ENCODE peak calls at places on chromosomes 2 and 18, in ten cellular contexts. G, Z, W, M, O, L, K, T, Q and D are unnamed samples.

GRCh38 chr2:31263636-31264190 is 29.8 kb downstream of the EHD3 start:
- DNase-seq in T (no peak), G (no peak), K (no peak), M (no peak), W (no peak), O (no peak), L (no peak), Q (no peak), Z (no peak), D (no peak)

GRCh38 chr2:11798946-11799495 is 52.6 kb downstream of the LPIN1 start:
- DNase-seq in L (no peak), Q (no peak), Z (no peak), M (no peak), T (no peak), G (no peak), W (no peak), K (no peak), O (no peak), D (no peak)

GRCh38 chr2:112957511-112957910 is 20.3 kb upstream of the IL36G start:
- DNase-seq in M (no peak), K (no peak), Q (no peak), L (no peak), Z (no peak), W (no peak), G (no peak), T (no peak), O (no peak), D (no peak)

GRCh38 chr2:46066591-46066990 is 230.6 kb upstream of the EPAS1 start:
- DNase-seq in L (no peak), G (no peak), W (no peak), Z (no peak), M (no peak), O (no peak), Q (no peak), K (no peak), T (no peak), D (no peak)

GRCh38 chr2:238695538-238695937 is 152.3 kb upstream of the TWIST2 start:
- DNase-seq in G (no peak), M (no peak), Z (no peak), L (no peak), Q (no peak), T (no peak), K (no peak), O (no peak), W (peak; percentile 41), D (peak; percentile 74)

GRCh38 chr2:85577386-85578242 is at the start of gene VAMP8:
- DNase-seq in M (peak; percentile 91), Q (peak; percentile 92), W (peak; percentile 92), Z (peak; percentile 79), T (no peak), G (peak; percentile 63), L (peak; percentile 40), O (no peak), K (no peak), D (no peak)

GRCh38 chr2:227849906-227850305 is 21.5 kb upstream of the DAW1 start:
- DNase-seq in K (no peak), M (no peak), L (no peak), Q (no peak), W (no peak), Z (no peak), G (no peak), T (no peak), O (no peak), D (no peak)

GRCh38 chr2:204472375-204472774 is 72.9 kb upstream of the PARD3B start:
- DNase-seq in G (no peak), O (no peak), W (no peak), K (no peak), Q (no peak), M (no peak), L (no peak), Z (no peak), T (no peak), D (no peak)

GRCh38 chr2:102637358-102637757 is 18.0 kb downstream of the SLC9A2 start:
- DNase-seq in M (peak; percentile 73), O (no peak), Q (peak; percentile 65), K (no peak), L (no peak), Z (no peak), G (no peak), T (no peak), W (no peak), D (no peak)

GRCh38 chr18:74796928-74797576 is 199.4 kb downstream of the ZNF407 start:
- DNase-seq in T (no peak), M (no peak), Q (no peak), L (no peak), Z (peak; percentile 51), K (no peak), W (no peak), O (peak; percentile 24), G (no peak), D (no peak)

GRCh38 chr2:27306136-27306535 is 2.1 kb downstream of the UCN start:
- DNase-seq in M (no peak), Z (no peak), K (no peak), L (no peak), W (peak; percentile 28), G (no peak), Q (no peak), O (no peak), T (no peak), D (no peak)

GRCh38 chr2:183034806-183035205 is 3.5 kb downstream of the NCKAP1 start:
- DNase-seq in W (no peak), T (no peak), M (no peak), L (no peak), O (no peak), K (no peak), Q (no peak), Z (no peak), G (no peak), D (no peak)

GRCh38 chr2:231605607-231606091 is 13.0 kb downstream of the TEX44 start:
- DNase-seq in L (no peak), W (peak; percentile 24), Q (no peak), O (no peak), K (peak; percentile 55), Z (no peak), G (no peak), T (no peak), M (peak; percentile 17), D (no peak)

GRCh38 chr2:156057647-156058046 is 274.9 kb downstream of the NR4A2 start:
- DNase-seq in O (no peak), M (no peak), L (no peak), Q (no peak), W (no peak), Z (no peak), T (no peak), G (no peak), K (no peak), D (no peak)

GRCh38 chr2:200509227-200509607 is 651 bp downstream of the KCTD18 start:
- DNase-seq in T (no peak), O (no peak), Z (peak; percentile 34), Q (no peak), K (no peak), M (no peak), G (no peak), L (peak; percentile 20), W (peak; percentile 20), D (no peak)

GRCh38 chr2:200507179-200507578 is 2.7 kb downstream of the KCTD18 start:
- DNase-seq in M (no peak), T (no peak), O (no peak), Z (no peak), G (no peak), K (no peak), L (no peak), W (no peak), Q (no peak), D (no peak)

GRCh38 chr2:200515155-200515554 is 5.3 kb upstream of the KCTD18 start:
- DNase-seq in Q (no peak), L (no peak), O (no peak), G (no peak), Z (no peak), W (no peak), M (no peak), K (no peak), T (no peak), D (no peak)

GRCh38 chr2:200506679-200507078 is 3.2 kb downstream of the KCTD18 start:
- DNase-seq in Q (no peak), O (no peak), M (no peak), G (no peak), W (no peak), Z (no peak), T (no peak), K (no peak), L (no peak), D (no peak)

GRCh38 chr2:200509608-200510433 is at the start of gene KCTD18:
- DNase-seq in K (peak; percentile 96), Z (peak; percentile 98), G (peak; percentile 90), W (peak; percentile 93), Q (peak; percentile 96), L (peak; percentile 85), M (peak; percentile 95), O (peak; percentile 33), T (peak; percentile 89), D (peak; percentile 94)
- TF ChIP-seq CTCF in K (peak; percentile 89), Z (peak; percentile 98), G (peak; percentile 75), W (peak; percentile 92), Q (peak; percentile 93), L (peak; percentile 78), M (peak; percentile 42), O (peak; percentile 70), T (peak; percentile 83), D (peak; percentile 47)

GRCh38 chr2:99066075-99066557 is 75.4 kb upstream of the C2orf15 start:
- DNase-seq in W (no peak), L (peak; percentile 60), M (no peak), K (no peak), G (no peak), O (peak; percentile 4), T (no peak), Z (peak; percentile 43), Q (no peak), D (no peak)
- TF ChIP-seq CTCF in W (peak; percentile 61), L (peak; percentile 70), M (peak; percentile 45), K (no peak), G (no peak), O (peak; percentile 51), T (peak; percentile 74), Z (peak; percentile 44), Q (no peak), D (peak; percentile 40)

DNA sequence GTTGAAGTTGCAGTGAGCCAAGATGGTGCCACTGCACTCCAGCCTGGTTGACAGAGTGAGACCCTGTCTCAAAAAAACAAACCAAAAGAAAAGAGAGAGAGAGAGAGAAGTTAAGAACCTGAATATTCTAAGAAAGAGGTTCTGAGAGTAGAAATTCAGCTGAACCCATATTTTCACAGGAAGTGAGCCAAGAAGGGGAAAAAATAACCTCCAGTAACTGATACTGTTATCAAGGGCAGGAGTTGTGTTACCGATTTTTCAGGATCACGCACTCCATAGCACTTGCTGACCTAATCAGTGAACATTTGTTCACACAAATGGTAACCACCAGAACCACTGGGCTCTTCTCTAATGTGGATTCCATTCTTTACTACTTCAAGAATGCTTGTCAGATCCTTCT is 39.1 kb upstream of the BZW1 start:
- DNase-seq in O (no peak), M (no peak), Q (no peak), G (no peak), L (no peak), T (no peak), W (no peak), Z (no peak), K (no peak), D (no peak)
- TF ChIP-seq CTCF in O (no peak), M (no peak), Q (no peak), G (no peak), L (no peak), T (no peak), W (no peak), Z (no peak), K (no peak), D (no peak)

DNA sequence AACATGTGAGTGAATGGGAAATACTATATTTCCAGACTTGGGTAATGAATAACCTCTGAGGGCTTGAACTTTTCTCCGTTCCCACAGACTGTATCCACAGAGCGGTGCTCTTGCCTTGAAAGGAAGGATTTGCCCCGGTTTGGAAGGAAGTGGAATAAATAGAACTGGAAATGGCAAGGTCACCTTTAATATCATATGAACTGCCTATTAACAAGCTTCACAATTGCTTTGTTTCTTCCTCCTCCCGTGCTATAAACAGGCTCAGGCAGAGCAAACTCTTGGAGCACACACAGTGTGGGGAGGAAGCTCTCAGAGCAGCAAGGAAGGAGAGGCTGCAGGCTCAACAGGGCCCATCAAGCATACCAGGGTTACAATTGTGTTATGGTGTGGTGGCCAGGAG is 28.5 kb upstream of the DARS1 start:
- DNase-seq in O (no peak), Q (no peak), G (no peak), W (peak; percentile 16), L (no peak), K (no peak), M (no peak), Z (no peak), T (no peak), D (no peak)
- TF ChIP-seq CTCF in O (no peak), Q (no peak), G (no peak), W (no peak), L (no peak), K (no peak), M (no peak), Z (no peak), T (no peak), D (no peak)